ENCODE peak calls at places on chromosome 1, in six cellular contexts. A is IMR-90; E is non-pigmented ciliary epithelial cell; P is stimulated activated CD4-positive, alpha-beta T cell treated with anti-CD3 and anti-CD28 coated beads, Interleukin-1b, Interleukin-23, amount 100 ng/mL, for 24 hours; V is T-helper 22 cell; O is T-helper 2 cell. L is an unnamed sample.

GRCh38 chr1:181413836-181414235 is 69.5 kb upstream of the CACNA1E start:
- DNase-seq in A (no peak), E (no peak), P (no peak), V (no peak), O (no peak), L (no peak)

GRCh38 chr1:184513966-184514365 is 127.1 kb downstream of the C1orf21 start:
- DNase-seq in A (peak), E (no peak), P (no peak), V (no peak), O (no peak), L (no peak)

GRCh38 chr1:3566004-3566885 is 45.1 kb downstream of the MEGF6 start:
- DNase-seq in A (no peak), E (no peak), P (no peak), V (no peak), O (no peak), L (no peak)

GRCh38 chr1:203671808-203672207 is 45.2 kb downstream of the ATP2B4 start:
- DNase-seq in A (no peak), E (no peak), P (no peak), V (no peak), O (no peak), L (no peak)

GRCh38 chr1:35536551-35537162 is 20.5 kb downstream of the KIAA0319L start:
- DNase-seq in A (no peak), E (no peak), P (no peak), V (no peak), O (no peak), L (no peak)

GRCh38 chr1:115277276-115277675 is 60.8 kb downstream of the NGF start:
- DNase-seq in A (peak), E (no peak), P (no peak), V (no peak), O (no peak), L (no peak)

GRCh38 chr1:7679873-7680790 is 91.0 kb upstream of the VAMP3 start:
- DNase-seq in A (peak), E (no peak), P (peak), V (peak), O (peak), L (no peak)

GRCh38 chr1:51341876-51342496 is 11.6 kb upstream of the TTC39A start:
- DNase-seq in A (no peak), E (no peak), P (no peak), V (no peak), O (no peak), L (no peak)

GRCh38 chr1:58047265-58047858 is 499.2 kb downstream of the OMA1 start:
- DNase-seq in A (no peak), E (no peak), P (no peak), V (no peak), O (no peak), L (peak)

GRCh38 chr1:179794669-179795068 is 51.6 kb downstream of the FAM163A start:
- DNase-seq in A (no peak), E (peak), P (no peak), V (no peak), O (no peak), L (no peak)